ENCODE peak calls at places on chromosome 2, in six cellular contexts. A, V, R, M, H and G are unnamed samples.

GRCh38 chr2:10514743-10515142 is 66.6 kb upstream of the ODC1 start:
- DNase-seq in V (no peak), M (peak; percentile 98), H (no peak), R (no peak), A (peak; percentile 89), G (no peak)

GRCh38 chr2:71849111-71849510 is 298.6 kb downstream of the CYP26B1 start:
- DNase-seq in V (no peak), H (no peak), A (no peak), R (no peak), M (no peak), G (no peak)

GRCh38 chr2:9654429-9655100 is 23.8 kb upstream of the YWHAQ start:
- DNase-seq in M (no peak), V (no peak), A (no peak), H (no peak), R (no peak), G (no peak)

GRCh38 chr2:174925046-174925784 is 80.0 kb downstream of the CHN1 start:
- DNase-seq in H (no peak), A (no peak), M (no peak), V (no peak), R (no peak), G (no peak)

GRCh38 chr2:287471-287885 is 413 bp downstream of the ALKAL2 start:
- DNase-seq in R (peak; percentile 64), V (peak; percentile 50), M (no peak), H (peak; percentile 71), A (peak; percentile 38), G (peak; percentile 71)

GRCh38 chr2:113282747-113283533 is 4.2 kb upstream of the PAX8 start:
- DNase-seq in M (no peak), H (no peak), R (no peak), A (no peak), V (no peak), G (no peak)

GRCh38 chr2:72934683-72935610 is 17.6 kb downstream of the EMX1 start:
- DNase-seq in A (no peak), R (peak; percentile 75), M (no peak), H (no peak), V (no peak), G (peak; percentile 61)

GRCh38 chr2:70258532-70258875 is 567 bp downstream of the PCYOX1 start:
- DNase-seq in M (no peak), R (no peak), H (no peak), V (peak; percentile 79), A (peak; percentile 73), G (no peak)

GRCh38 chr2:135183822-135184221 is 131.7 kb downstream of the RAB3GAP1 start:
- DNase-seq in R (no peak), H (no peak), M (no peak), A (no peak), V (no peak), G (no peak)

GRCh38 chr2:80410346-80410745 is 105.8 kb upstream of the LRRTM1 start:
- DNase-seq in R (no peak), H (no peak), M (no peak), A (no peak), V (no peak), G (no peak)

GRCh38 chr2:182883451-182883850 is 17.0 kb upstream of the FRZB start:
- DNase-seq in M (no peak), V (no peak), R (no peak), A (peak; percentile 45), H (no peak), G (no peak)

GRCh38 chr2:219627105-219628100 is at the start of gene SLC4A3:
- DNase-seq in A (no peak), M (no peak), V (no peak), R (peak; percentile 73), H (peak; percentile 84), G (peak; percentile 69)

GRCh38 chr2:216517447-216517846 is 18.8 kb downstream of the RPL37A start:
- DNase-seq in V (no peak), H (no peak), R (no peak), M (no peak), A (no peak), G (no peak)

GRCh38 chr2:23249348-23249747 is 135.6 kb upstream of the KLHL29 start:
- DNase-seq in H (no peak), M (no peak), A (peak; percentile 66), R (no peak), V (peak; percentile 56), G (no peak)

GRCh38 chr2:88211005-88211808 is 41.1 kb downstream of the THNSL2 start:
- DNase-seq in A (no peak), H (no peak), M (no peak), V (no peak), R (no peak), G (no peak)

GRCh38 chr2:110104025-110104771 is 11.4 kb downstream of the MALL start:
- DNase-seq in A (no peak), M (no peak), V (no peak), R (no peak), H (no peak), G (no peak)

GRCh38 chr2:86518498-86518897 is 44.7 kb downstream of the CHMP3 start:
- DNase-seq in R (no peak), A (peak; percentile 17), V (no peak), M (no peak), H (no peak), G (no peak)

GRCh38 chr2:95578529-95578928 is 13.3 kb upstream of the TRIM43 start:
- DNase-seq in H (no peak), M (no peak), R (no peak), A (no peak), V (no peak), G (no peak)

GRCh38 chr2:168344706-168345105 is 97.3 kb upstream of the STK39 start:
- DNase-seq in R (no peak), M (no peak), V (no peak), H (no peak), A (no peak), G (no peak)

GRCh38 chr2:168346725-168347477 is 99.5 kb upstream of the STK39 start:
- DNase-seq in A (peak; percentile 67), R (peak; percentile 66), M (peak; percentile 59), V (peak; percentile 65), H (peak; percentile 43), G (peak; percentile 63)

GRCh38 chr2:168350380-168350779 is 103.0 kb upstream of the STK39 start:
- DNase-seq in R (no peak), H (no peak), V (no peak), A (peak; percentile 5), M (no peak), G (no peak)

GRCh38 chr2:168345601-168346000 is 98.2 kb upstream of the STK39 start:
- DNase-seq in M (no peak), V (no peak), R (peak; percentile 16), H (peak; percentile 41), A (no peak), G (peak; percentile 28)

GRCh38 chr2:168348076-168348475 is 100.7 kb upstream of the STK39 start:
- DNase-seq in R (peak; percentile 32), M (peak; percentile 48), H (no peak), A (peak; percentile 40), V (no peak), G (peak; percentile 24)
- TF ChIP-seq CTCF in R (peak; percentile 41), M (peak; percentile 83), H (peak; percentile 31), A (peak; percentile 62), V (no peak), G (peak; percentile 44)

DNA sequence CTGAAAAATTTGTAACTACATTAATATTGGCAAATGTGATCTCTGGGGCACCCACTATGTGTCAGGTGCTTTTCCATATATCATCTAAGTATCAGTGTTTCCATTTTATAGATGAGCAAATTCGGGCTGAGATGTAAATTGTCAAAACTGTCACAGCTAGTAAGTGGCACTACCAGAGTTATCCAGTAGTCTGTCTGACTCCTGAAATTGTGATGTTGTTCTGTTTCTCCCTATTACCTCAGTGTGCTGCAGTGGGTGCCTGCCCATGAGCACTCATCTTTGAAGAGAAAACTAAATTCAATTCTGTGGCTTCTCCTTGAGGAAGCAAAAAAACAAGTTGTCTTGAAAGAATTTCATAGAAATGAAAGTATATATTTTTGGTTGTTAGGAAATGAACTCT is 467.4 kb upstream of the FANCL start:
- DNase-seq in M (no peak), H (no peak), V (no peak), A (no peak), R (no peak), G (no peak)
- TF ChIP-seq CTCF in M (peak; percentile 15), H (no peak), V (no peak), A (no peak), R (no peak), G (no peak)

GRCh38 chr2:35099345-35099744 is 1256.2 kb upstream of the CRIM1 start:
- DNase-seq in H (no peak), M (no peak), A (no peak), V (no peak), R (no peak), G (no peak)
- TF ChIP-seq CTCF in H (no peak), M (no peak), A (no peak), V (no peak), R (no peak), G (no peak)

GRCh38 chr2:26345554-26346453 is at the start of gene SELENOI:
- DNase-seq in R (peak; percentile 97), A (peak; percentile 99), V (peak; percentile 100), M (peak; percentile 99), H (peak; percentile 94), G (peak; percentile 98)
- TF ChIP-seq CTCF in R (no peak), A (no peak), V (peak; percentile 35), M (no peak), H (no peak), G (no peak)

GRCh38 chr2:122528061-122528460 is 772.6 kb downstream of the TSN start:
- DNase-seq in A (peak; percentile 24), R (no peak), H (no peak), V (no peak), M (peak; percentile 71), G (no peak)

GRCh38 chr2:122528958-122529670 is 773.7 kb downstream of the TSN start:
- DNase-seq in M (no peak), R (no peak), A (no peak), V (no peak), H (no peak), G (no peak)

GRCh38 chr2:122530812-122531211 is 775.4 kb downstream of the TSN start:
- DNase-seq in M (no peak), R (peak; percentile 54), H (no peak), A (no peak), V (no peak), G (peak; percentile 28)

GRCh38 chr2:122535960-122536517 is 780.6 kb downstream of the TSN start:
- DNase-seq in R (no peak), V (no peak), H (no peak), M (no peak), A (no peak), G (no peak)

GRCh38 chr2:122531803-122532344 is 776.4 kb downstream of the TSN start:
- DNase-seq in H (no peak), V (no peak), M (peak; percentile 23), A (no peak), R (no peak), G (no peak)
- TF ChIP-seq CTCF in H (no peak), V (no peak), M (peak; percentile 71), A (peak; percentile 27), R (peak; percentile 39), G (no peak)

GRCh38 chr2:116095636-116096035 is 1653.2 kb downstream of the DPP10 start:
- DNase-seq in V (no peak), M (no peak), R (no peak), H (no peak), A (no peak), G (no peak)

GRCh38 chr2:116094196-116094595 is 1651.8 kb downstream of the DPP10 start:
- DNase-seq in V (no peak), R (no peak), M (no peak), H (no peak), A (no peak), G (no peak)

GRCh38 chr2:116098049-116098448 is 1655.6 kb downstream of the DPP10 start:
- DNase-seq in M (no peak), R (no peak), H (no peak), A (no peak), V (no peak), G (no peak)
- TF ChIP-seq CTCF in M (no peak), R (no peak), H (no peak), A (no peak), V (no peak), G (no peak)